ENCODE peak calls at places on chromosomes 2 and 18, in seven cellular contexts. G is Calu3, V is dermis blood vessel endothelial cell, Y is tibial artery, J is GM10248, T is immature natural killer cell, U is mesothelial cell of epicardium. W is an unnamed sample.

GRCh38 chr2:119371111-119371510 is 4.3 kb downstream of the DBI start:
- DNase-seq in J (no peak), T (no peak), V (no peak), G (no peak), U (no peak), Y (no peak), W (no peak)

GRCh38 chr2:31138037-31138962 is at the start of gene GALNT14:
- DNase-seq in G (peak; percentile 93), Y (peak; percentile 27), J (peak; percentile 53), V (peak; percentile 29), U (peak; percentile 43), T (no peak), W (peak; percentile 57)

GRCh38 chr2:117359266-117359970 is 455.1 kb upstream of the DDX18 start:
- DNase-seq in G (peak; percentile 37), J (no peak), T (no peak), U (no peak), Y (no peak), V (no peak), W (no peak)

GRCh38 chr2:38615237-38615636 is 12.5 kb upstream of the HNRNPLL start:
- DNase-seq in J (no peak), U (no peak), G (no peak), V (no peak), T (no peak), Y (no peak), W (no peak)

GRCh38 chr2:33205693-33206434 is 259.1 kb downstream of the LTBP1 start:
- DNase-seq in U (no peak), T (no peak), V (no peak), J (peak; percentile 47), Y (no peak), G (no peak), W (no peak)

GRCh38 chr2:102179788-102180686 is 6.8 kb upstream of the IL1RL2 start:
- DNase-seq in T (no peak), G (no peak), V (no peak), U (no peak), Y (no peak), J (no peak), W (no peak)

GRCh38 chr18:42182728-42183700 is 228.0 kb downstream of the PIK3C3 start:
- DNase-seq in V (no peak), Y (no peak), T (no peak), G (no peak), U (no peak), J (no peak), W (no peak)

GRCh38 chr2:150732064-150732463 is 244.6 kb upstream of the RND3 start:
- DNase-seq in V (no peak), T (no peak), G (no peak), U (no peak), J (no peak), Y (no peak), W (no peak)

GRCh38 chr2:170968205-170969003 is 39.4 kb downstream of the GORASP2 start:
- DNase-seq in G (no peak), Y (no peak), T (no peak), U (no peak), J (no peak), V (no peak), W (no peak)

GRCh38 chr2:97742381-97742847 is 29.0 kb downstream of the ZAP70 start:
- DNase-seq in Y (no peak), T (peak; percentile 77), V (peak; percentile 9), U (no peak), J (no peak), G (no peak), W (no peak)

GRCh38 chr2:42223822-42224268 is 54.7 kb downstream of the EML4 start:
- DNase-seq in G (no peak), V (peak; percentile 47), Y (no peak), T (no peak), U (no peak), J (no peak), W (no peak)

GRCh38 chr2:98470851-98471255 is 26.2 kb downstream of the INPP4A start:
- DNase-seq in G (no peak), T (no peak), V (no peak), J (no peak), U (no peak), Y (no peak), W (no peak)

GRCh38 chr2:43074592-43075053 is 151.8 kb downstream of the ZFP36L2 start:
- DNase-seq in T (no peak), Y (no peak), G (no peak), U (no peak), V (no peak), J (no peak), W (no peak)

GRCh38 chr2:56184500-56184996 is 758 bp downstream of the CCDC85A start:
- DNase-seq in V (peak; percentile 47), G (peak; percentile 59), Y (no peak), J (no peak), T (no peak), U (no peak), W (peak; percentile 9)

GRCh38 chr2:50975546-50975945 is 56.4 kb downstream of the NRXN1 start:
- DNase-seq in T (no peak), G (no peak), Y (no peak), J (no peak), U (no peak), V (no peak), W (no peak)

GRCh38 chr2:214203744-214204289 is 207.0 kb upstream of the VWC2L start:
- DNase-seq in J (no peak), G (no peak), V (no peak), U (no peak), T (no peak), Y (no peak), W (no peak)

GRCh38 chr18:61901334-61901986 is 8.7 kb upstream of the RNF152 start:
- DNase-seq in J (peak; percentile 70), G (peak; percentile 44), T (peak; percentile 39), Y (no peak), V (peak; percentile 83), U (no peak), W (peak; percentile 54)

GRCh38 chr2:11305958-11306357 is 38.5 kb downstream of the ROCK2 start:
- DNase-seq in U (no peak), V (no peak), Y (no peak), T (no peak), J (no peak), G (no peak), W (no peak)

GRCh38 chr2:124258481-124258880 is 233.4 kb downstream of the CNTNAP5 start:
- DNase-seq in U (no peak), T (no peak), V (no peak), J (no peak), G (no peak), Y (no peak), W (no peak)

GRCh38 chr18:9898792-9899549 is 13.2 kb downstream of the TXNDC2 start:
- DNase-seq in U (no peak), V (peak; percentile 30), T (no peak), Y (no peak), J (no peak), G (peak; percentile 45), W (no peak)

GRCh38 chr2:86512034-86512433 is 51.2 kb downstream of the CHMP3 start:
- DNase-seq in Y (no peak), G (no peak), V (no peak), U (no peak), J (no peak), T (no peak), W (no peak)

GRCh38 chr18:63994783-63995399 is 25.0 kb downstream of the SERPINB8 start:
- DNase-seq in V (peak; percentile 66), T (peak; percentile 29), Y (peak; percentile 35), U (no peak), J (peak; percentile 63), G (peak; percentile 34), W (peak; percentile 45)

GRCh38 chr2:78541451-78542267 is 483.8 kb upstream of the REG3G start:
- DNase-seq in V (no peak), T (no peak), J (no peak), Y (no peak), G (no peak), U (no peak), W (no peak)

GRCh38 chr2:174247474-174248186 is 702 bp downstream of the OLA1 start:
- DNase-seq in J (peak; percentile 35), T (no peak), Y (no peak), U (no peak), G (peak; percentile 27), V (peak; percentile 49), W (peak; percentile 61)

GRCh38 chr2:206392118-206392517 is 51.2 kb upstream of the ADAM23 start:
- DNase-seq in V (peak; percentile 81), U (no peak), G (peak; percentile 54), J (peak; percentile 69), Y (no peak), T (no peak), W (no peak)

GRCh38 chr2:95301186-95301585 is 4.0 kb downstream of the KCNIP3 start:
- DNase-seq in T (no peak), J (no peak), U (no peak), G (no peak), Y (no peak), V (no peak), W (no peak)

GRCh38 chr2:128642316-128642715 is 323.6 kb upstream of the HS6ST1 start:
- DNase-seq in G (no peak), J (no peak), Y (no peak), T (no peak), V (no peak), U (no peak), W (no peak)

GRCh38 chr2:33229646-33230045 is 246.8 kb upstream of the RASGRP3 start:
- DNase-seq in V (no peak), J (no peak), T (no peak), G (no peak), Y (no peak), U (no peak), W (no peak)

W was measured in body of pancreas.